ENCODE peak calls at places on chromosome 3, in seven cellular contexts. One of them, this sample, is unnamed. For H3K36me3, the result is how much of the 10 kb centered on the place peaks cover.

GRCh38 chr3:141370065-141370533 is 1.8 kb downstream of the ZBTB38 start:
- DNase-seq in upper lobe of left lung: peak
- DNase-seq in K562: peak
- DNase-seq in spleen: no peak
- DNase-seq in HepG2: peak
- DNase-seq in GM23338: peak
- DNase-seq in transverse colon: peak
- DNase-seq in this sample: no peak

GRCh38 chr3:147655236-147655635 is 246.1 kb downstream of the ZIC1 start:
- DNase-seq in upper lobe of left lung: no peak
- DNase-seq in K562: no peak
- DNase-seq in spleen: no peak
- DNase-seq in HepG2: no peak
- DNase-seq in GM23338: no peak
- DNase-seq in transverse colon: no peak
- DNase-seq in this sample: no peak

GRCh38 chr3:188689101-188689574 is 482.6 kb upstream of the TPRG1 start:
- DNase-seq in upper lobe of left lung: peak
- DNase-seq in K562: no peak
- DNase-seq in spleen: no peak
- DNase-seq in HepG2: no peak
- DNase-seq in GM23338: no peak
- DNase-seq in transverse colon: no peak
- DNase-seq in this sample: peak

GRCh38 chr3:40143283-40144090 is 166.0 kb upstream of the EIF1B start:
- DNase-seq in upper lobe of left lung: no peak
- DNase-seq in K562: no peak
- DNase-seq in spleen: no peak
- DNase-seq in HepG2: no peak
- DNase-seq in GM23338: no peak
- DNase-seq in transverse colon: no peak
- DNase-seq in this sample: no peak

GRCh38 chr3:13009132-13009945 is 63.9 kb downstream of the IQSEC1 start:
- DNase-seq in upper lobe of left lung: peak
- DNase-seq in K562: no peak
- DNase-seq in spleen: peak
- DNase-seq in HepG2: no peak
- DNase-seq in GM23338: no peak
- DNase-seq in transverse colon: peak
- DNase-seq in this sample: no peak

GRCh38 chr3:170426240-170426797 is 7.7 kb downstream of the CLDN11 start:
- DNase-seq in upper lobe of left lung: no peak
- DNase-seq in K562: no peak
- DNase-seq in spleen: no peak
- DNase-seq in HepG2: no peak
- DNase-seq in GM23338: no peak
- DNase-seq in transverse colon: no peak
- DNase-seq in this sample: no peak

GRCh38 chr3:172591876-172592771 is 68.9 kb upstream of the TNFSF10 start:
- DNase-seq in upper lobe of left lung: no peak
- DNase-seq in K562: no peak
- DNase-seq in spleen: no peak
- DNase-seq in HepG2: no peak
- DNase-seq in GM23338: no peak
- DNase-seq in transverse colon: peak
- DNase-seq in this sample: no peak

GRCh38 chr3:14175383-14176037 is 2.9 kb downstream of the XPC start:
- DNase-seq in upper lobe of left lung: no peak
- DNase-seq in K562: no peak
- DNase-seq in spleen: no peak
- DNase-seq in HepG2: no peak
- DNase-seq in GM23338: no peak
- DNase-seq in transverse colon: no peak
- DNase-seq in this sample: no peak

GRCh38 chr3:4976109-4976508 is 3.1 kb upstream of the BHLHE40 start:
- DNase-seq in upper lobe of left lung: peak
- DNase-seq in K562: peak
- DNase-seq in spleen: peak
- DNase-seq in HepG2: peak
- DNase-seq in GM23338: peak
- DNase-seq in transverse colon: peak
- DNase-seq in this sample: no peak

GRCh38 chr3:132637590-132637989 is 22.0 kb downstream of the ACAD11 start:
- DNase-seq in upper lobe of left lung: no peak
- DNase-seq in K562: no peak
- DNase-seq in spleen: no peak
- DNase-seq in HepG2: no peak
- DNase-seq in GM23338: no peak
- DNase-seq in transverse colon: no peak
- DNase-seq in this sample: no peak

GRCh38 chr3:61783993-61784718 is 222.8 kb downstream of the PTPRG start:
- DNase-seq in upper lobe of left lung: no peak
- DNase-seq in K562: no peak
- DNase-seq in spleen: no peak
- DNase-seq in HepG2: no peak
- DNase-seq in GM23338: no peak
- DNase-seq in transverse colon: no peak
- DNase-seq in this sample: no peak

GRCh38 chr3:128322030-128323022 is 144.4 kb downstream of the DNAJB8 start:
- DNase-seq in upper lobe of left lung: peak
- DNase-seq in K562: peak
- DNase-seq in spleen: peak
- DNase-seq in HepG2: no peak
- DNase-seq in GM23338: peak
- DNase-seq in transverse colon: peak
- DNase-seq in this sample: no peak

GRCh38 chr3:18988619-18989229 is 159.6 kb upstream of the KCNH8 start:
- DNase-seq in upper lobe of left lung: no peak
- DNase-seq in K562: no peak
- DNase-seq in spleen: no peak
- DNase-seq in HepG2: peak
- DNase-seq in GM23338: peak
- DNase-seq in transverse colon: no peak
- DNase-seq in this sample: no peak

GRCh38 chr3:4043867-4044575 is 244.8 kb downstream of the LRRN1 start:
- DNase-seq in upper lobe of left lung: no peak
- DNase-seq in K562: no peak
- DNase-seq in spleen: no peak
- DNase-seq in HepG2: no peak
- DNase-seq in GM23338: no peak
- DNase-seq in transverse colon: no peak
- DNase-seq in this sample: no peak

GRCh38 chr3:49244589-49245205 is 32.3 kb downstream of the C3orf62 start:
- DNase-seq in upper lobe of left lung: peak
- DNase-seq in K562: peak
- DNase-seq in spleen: no peak
- DNase-seq in HepG2: no peak
- DNase-seq in GM23338: no peak
- DNase-seq in transverse colon: no peak
- DNase-seq in this sample: no peak

GRCh38 chr3:37745079-37745478 is 116.6 kb upstream of the CTDSPL start:
- DNase-seq in upper lobe of left lung: no peak
- DNase-seq in K562: no peak
- DNase-seq in spleen: no peak
- DNase-seq in HepG2: no peak
- DNase-seq in GM23338: no peak
- DNase-seq in transverse colon: no peak
- DNase-seq in this sample: no peak

GRCh38 chr3:37375184-37376120 is 201.1 kb upstream of the LRRFIP2 start:
- DNase-seq in upper lobe of left lung: no peak
- DNase-seq in K562: no peak
- DNase-seq in spleen: no peak
- DNase-seq in HepG2: no peak
- DNase-seq in GM23338: peak
- DNase-seq in transverse colon: no peak
- DNase-seq in this sample: no peak

GRCh38 chr3:23806322-23807160 is 786 bp downstream of the UBE2E1 start:
- DNase-seq in upper lobe of left lung: peak
- DNase-seq in K562: peak
- DNase-seq in spleen: peak
- DNase-seq in HepG2: no peak
- DNase-seq in GM23338: peak
- DNase-seq in transverse colon: peak
- DNase-seq in this sample: no peak

DNA sequence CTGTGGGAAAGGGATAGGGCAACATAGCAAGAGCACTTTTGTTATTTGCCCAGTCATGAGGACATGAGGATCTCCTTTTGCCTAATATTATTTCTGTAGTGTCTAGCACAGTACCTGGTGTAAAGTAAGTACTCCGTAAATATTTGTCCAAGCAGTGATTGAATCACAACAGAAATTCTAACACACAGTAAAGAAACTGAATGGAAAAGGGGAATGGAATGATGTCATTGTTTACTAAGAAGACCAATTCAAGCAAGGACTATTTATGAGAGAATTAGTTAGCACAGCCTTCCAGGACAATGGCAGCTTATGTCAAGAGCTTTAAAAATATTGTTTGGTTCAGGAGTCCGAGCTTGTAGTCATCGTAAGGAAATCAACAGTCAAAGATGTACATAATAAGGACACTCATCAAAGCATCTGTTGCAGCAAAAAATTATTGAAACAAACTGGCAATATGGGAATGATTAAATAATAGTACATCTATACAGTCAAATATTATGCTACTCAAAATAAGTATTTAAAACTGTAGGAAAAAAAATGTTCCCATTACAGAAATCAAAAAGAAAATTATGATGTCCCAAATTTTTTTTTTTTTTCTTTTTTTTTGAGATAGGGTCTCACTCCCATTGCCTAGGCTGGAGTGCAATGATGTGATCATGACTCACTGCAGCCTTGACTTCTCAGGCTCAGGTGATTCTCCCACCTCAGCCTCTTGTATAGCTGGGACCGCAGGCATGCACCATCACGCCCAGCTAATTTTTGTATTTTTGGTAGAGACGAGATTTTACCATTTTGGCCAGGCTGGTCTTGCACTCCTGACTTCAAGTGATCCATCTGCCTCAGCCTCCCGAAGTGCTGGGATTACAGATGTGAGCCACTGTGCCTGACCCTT is 17.9 kb downstream of the CAPN7 start:
- DNase-seq in upper lobe of left lung: no peak
- DNase-seq in K562: no peak
- DNase-seq in spleen: no peak
- DNase-seq in HepG2: peak
- DNase-seq in GM23338: no peak
- DNase-seq in transverse colon: no peak
- DNase-seq in this sample: no peak
- H3K36me3 ChIP-seq in upper lobe of left lung: under half
- H3K36me3 ChIP-seq in K562: half or more
- H3K36me3 ChIP-seq in spleen: half or more
- H3K36me3 ChIP-seq in HepG2: under half
- H3K36me3 ChIP-seq in GM23338: under half
- H3K36me3 ChIP-seq in transverse colon: under half
- H3K36me3 ChIP-seq in this sample: half or more

DNA sequence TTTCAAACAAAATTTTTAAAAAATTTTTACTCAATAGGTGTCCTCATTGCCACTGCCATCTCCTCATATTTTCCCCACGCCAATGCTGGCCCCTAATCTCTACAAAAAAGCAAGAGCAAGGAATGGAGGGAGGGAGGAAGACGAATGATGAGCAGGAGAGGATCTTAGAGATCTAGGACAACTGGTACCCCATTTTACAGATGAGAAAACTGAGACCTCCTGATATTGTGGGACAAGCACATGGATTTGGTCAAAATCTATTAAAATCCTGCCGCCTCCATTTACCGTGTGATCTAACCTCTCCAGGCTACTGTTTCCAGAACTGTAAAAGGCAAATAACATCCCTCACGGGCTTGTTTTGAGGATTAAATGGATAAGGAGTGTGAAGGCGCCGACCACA is 4.6 kb downstream of the HEG1 start:
- DNase-seq in upper lobe of left lung: no peak
- DNase-seq in K562: no peak
- DNase-seq in spleen: no peak
- DNase-seq in HepG2: no peak
- DNase-seq in GM23338: no peak
- DNase-seq in transverse colon: no peak
- DNase-seq in this sample: no peak
- H3K4me3 ChIP-seq in upper lobe of left lung: no peak
- H3K4me3 ChIP-seq in K562: no peak
- H3K4me3 ChIP-seq in spleen: no peak
- H3K4me3 ChIP-seq in HepG2: no peak
- H3K4me3 ChIP-seq in GM23338: no peak
- H3K4me3 ChIP-seq in transverse colon: no peak
- H3K4me3 ChIP-seq in this sample: no peak

GRCh38 chr3:156543043-156543555 is 11.8 kb downstream of the SSR3 start:
- DNase-seq in upper lobe of left lung: no peak
- DNase-seq in K562: no peak
- DNase-seq in spleen: no peak
- DNase-seq in HepG2: no peak
- DNase-seq in GM23338: no peak
- DNase-seq in transverse colon: no peak
- DNase-seq in this sample: no peak
- TF ChIP-seq POLR2AphosphoS5 in upper lobe of left lung: no peak
- TF ChIP-seq POLR2AphosphoS5 in K562: no peak
- TF ChIP-seq POLR2AphosphoS5 in spleen: no peak
- TF ChIP-seq POLR2AphosphoS5 in HepG2: no peak
- TF ChIP-seq POLR2AphosphoS5 in GM23338: no peak
- TF ChIP-seq POLR2AphosphoS5 in transverse colon: no peak
- TF ChIP-seq POLR2AphosphoS5 in this sample: no peak

GRCh38 chr3:45034612-45035252 is 8.6 kb downstream of the CLEC3B start:
- DNase-seq in upper lobe of left lung: peak
- DNase-seq in K562: no peak
- DNase-seq in spleen: peak
- DNase-seq in HepG2: no peak
- DNase-seq in GM23338: no peak
- DNase-seq in transverse colon: peak
- DNase-seq in this sample: peak
- H3K36me3 ChIP-seq in upper lobe of left lung: under half
- H3K36me3 ChIP-seq in K562: under half
- H3K36me3 ChIP-seq in spleen: under half
- H3K36me3 ChIP-seq in HepG2: under half
- H3K36me3 ChIP-seq in GM23338: under half
- H3K36me3 ChIP-seq in transverse colon: under half
- H3K36me3 ChIP-seq in this sample: under half

GRCh38 chr3:56282341-56282740 is 185.9 kb downstream of the ERC2 start:
- DNase-seq in upper lobe of left lung: no peak
- DNase-seq in K562: no peak
- DNase-seq in spleen: no peak
- DNase-seq in HepG2: no peak
- DNase-seq in GM23338: no peak
- DNase-seq in transverse colon: no peak
- DNase-seq in this sample: no peak
- H3K4me3 ChIP-seq in upper lobe of left lung: no peak
- H3K4me3 ChIP-seq in K562: no peak
- H3K4me3 ChIP-seq in spleen: no peak
- H3K4me3 ChIP-seq in HepG2: no peak
- H3K4me3 ChIP-seq in GM23338: no peak
- H3K4me3 ChIP-seq in transverse colon: no peak
- H3K4me3 ChIP-seq in this sample: no peak